ENCODE peak calls at places on chromosomes 16 and 17, in seven cellular contexts. R is A549, X is mesothelial cell of epicardium, Z is OCI-LY7, U is fibroblast of pulmonary artery, G is left lung, D is cardiac muscle cell. M is an unnamed sample.

GRCh38 chr17:55432358-55433028 is 10.9 kb upstream of the MMD start:
- DNase-seq in X (no peak), G (no peak), Z (no peak), R (no peak), U (no peak), D (no peak), M (peak)

GRCh38 chr16:23486480-23486879 is 23.8 kb downstream of the GGA2 start:
- DNase-seq in U (no peak), Z (no peak), X (no peak), R (no peak), G (peak), D (no peak), M (no peak)

GRCh38 chr17:65696739-65697394 is 135.4 kb upstream of the AXIN2 start:
- DNase-seq in G (no peak), Z (no peak), R (no peak), D (no peak), X (no peak), U (peak), M (no peak)

GRCh38 chr16:27483624-27484023 is 66.1 kb downstream of the GTF3C1 start:
- DNase-seq in D (no peak), R (no peak), U (no peak), X (no peak), Z (no peak), G (no peak), M (no peak)

GRCh38 chr17:62708587-62708986 is 81.1 kb downstream of the MRC2 start:
- DNase-seq in X (no peak), G (no peak), U (no peak), D (no peak), Z (no peak), R (no peak), M (no peak)

GRCh38 chr16:87828071-87828971 is 41.0 kb downstream of the SLC7A5 start:
- DNase-seq in U (no peak), X (no peak), G (no peak), Z (peak), R (no peak), D (no peak), M (peak)

GRCh38 chr16:4344659-4345438 is 6.3 kb downstream of the PAM16 start:
- DNase-seq in G (no peak), Z (no peak), D (no peak), U (no peak), X (no peak), R (no peak), M (peak)

GRCh38 chr17:37607637-37608368 is 1.4 kb downstream of the SYNRG start:
- DNase-seq in G (no peak), R (no peak), D (no peak), U (no peak), Z (peak), X (no peak), M (no peak)

GRCh38 chr16:56824335-56824734 is 40.7 kb upstream of the SLC12A3 start:
- DNase-seq in R (peak), D (no peak), U (no peak), X (no peak), G (peak), Z (peak), M (no peak)

GRCh38 chr17:80682372-80682771 is 137.7 kb downstream of the RPTOR start:
- DNase-seq in Z (no peak), G (no peak), U (no peak), D (no peak), X (no peak), R (no peak), M (peak)

GRCh38 chr16:870856-871561 is 70.5 kb upstream of the GNG13 start:
- DNase-seq in Z (no peak), U (no peak), D (no peak), X (peak), R (no peak), G (no peak), M (no peak)

GRCh38 chr17:50474523-50474922 is 4.1 kb upstream of the RSAD1 start:
- DNase-seq in X (no peak), G (no peak), Z (no peak), U (no peak), R (no peak), D (no peak), M (no peak)

GRCh38 chr17:48571024-48571818 is 6.9 kb downstream of the HOXB4 start:
- DNase-seq in U (no peak), X (no peak), R (no peak), Z (no peak), G (no peak), D (no peak), M (no peak)

GRCh38 chr17:37841232-37841631 is 83.0 kb upstream of the TBC1D3K start:
- DNase-seq in G (no peak), U (no peak), X (no peak), Z (no peak), R (no peak), D (no peak), M (no peak)

GRCh38 chr17:73798111-73798748 is 154.0 kb upstream of the SDK2 start:
- DNase-seq in G (no peak), R (peak), Z (no peak), D (no peak), U (peak), X (no peak), M (peak)

GRCh38 chr17:82349287-82349701 is 9.8 kb upstream of the TEX19 start:
- DNase-seq in R (no peak), Z (no peak), G (no peak), D (no peak), X (no peak), U (peak), M (no peak)

GRCh38 chr16:3542601-3543373 is 34.4 kb downstream of the NLRC3 start:
- DNase-seq in R (no peak), G (no peak), D (no peak), X (no peak), U (no peak), Z (no peak), M (no peak)

GRCh38 chr16:3074860-3075545 is 9.6 kb downstream of the IL32 start:
- DNase-seq in X (no peak), R (no peak), D (no peak), Z (peak), U (no peak), G (no peak), M (no peak)

GRCh38 chr16:60123387-60124023 is 1389.4 kb upstream of the GOT2 start:
- DNase-seq in D (no peak), R (no peak), Z (no peak), X (no peak), U (no peak), G (no peak), M (peak)

GRCh38 chr17:32303861-32304288 is 38.1 kb downstream of the C17orf75 start:
- DNase-seq in G (no peak), X (no peak), Z (no peak), D (peak), U (no peak), R (no peak), M (no peak)

GRCh38 chr17:49574283-49574892 is 1.3 kb upstream of the NXPH3 start:
- DNase-seq in X (no peak), D (no peak), G (no peak), R (no peak), U (no peak), Z (no peak), M (no peak)

GRCh38 chr16:67883872-67884261 is 818 bp upstream of the NRN1L start:
- DNase-seq in U (peak), Z (peak), G (peak), X (peak), R (peak), D (peak), M (peak)

GRCh38 chr16:69859105-69859969 is 91.8 kb upstream of the CLEC18A start:
- DNase-seq in X (no peak), R (peak), Z (peak), D (peak), G (no peak), U (no peak), M (peak)

GRCh38 chr17:14745541-14745940 is 444.7 kb downstream of the HS3ST3B1 start:
- DNase-seq in U (peak), G (no peak), Z (no peak), X (no peak), R (no peak), D (no peak), M (peak)

GRCh38 chr17:9676742-9677387 is 31.5 kb downstream of the USP43 start:
- DNase-seq in Z (no peak), X (no peak), R (peak), U (no peak), D (no peak), G (no peak), M (peak)

DNA sequence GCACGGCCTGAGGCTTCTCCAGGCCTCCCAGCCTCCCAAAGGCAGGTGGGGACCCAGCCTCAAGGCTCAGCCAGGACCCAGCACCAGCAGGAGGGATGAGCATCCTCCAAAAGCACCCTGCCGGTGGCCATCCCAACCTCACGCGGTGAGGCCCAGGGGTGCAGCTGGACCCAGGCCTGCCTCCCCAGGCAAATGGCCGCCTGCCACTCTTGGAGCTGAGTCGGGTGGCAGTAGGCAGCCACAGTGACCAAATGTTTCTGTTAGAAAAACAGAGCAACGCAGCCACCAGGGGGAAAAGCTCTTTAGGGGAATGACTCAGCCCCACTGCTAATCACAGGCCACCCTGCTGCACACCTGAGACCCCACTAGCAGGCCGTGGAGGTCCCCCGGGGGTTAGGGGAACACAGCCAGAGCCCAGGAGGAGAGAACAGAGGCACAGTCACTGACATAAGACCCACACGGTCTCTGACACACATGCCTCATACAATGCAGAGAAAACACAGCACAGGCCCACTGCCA is 12.5 kb downstream of the BCAR1 start:
- DNase-seq in U (no peak), D (no peak), R (no peak), G (no peak), Z (no peak), X (no peak), M (no peak)
- TF ChIP-seq CTCF in U (peak), D (peak), R (no peak), G (no peak), Z (no peak), X (no peak), M (peak)

GRCh38 chr16:50313596-50314483 is 47.5 kb downstream of the ADCY7 start:
- DNase-seq in R (no peak), U (peak), X (no peak), D (no peak), G (peak), Z (no peak), M (peak)

GRCh38 chr16:50316102-50316847 is 49.9 kb downstream of the ADCY7 start:
- DNase-seq in U (no peak), X (no peak), D (no peak), Z (no peak), R (no peak), G (no peak), M (peak)

GRCh38 chr16:50316848-50317630 is 50.7 kb downstream of the ADCY7 start:
- DNase-seq in X (no peak), R (no peak), U (no peak), G (no peak), Z (no peak), D (no peak), M (no peak)

GRCh38 chr16:50314665-50315064 is 48.3 kb downstream of the ADCY7 start:
- DNase-seq in D (no peak), X (no peak), U (no peak), R (no peak), G (no peak), Z (no peak), M (no peak)

GRCh38 chr16:50315346-50315997 is 49.1 kb downstream of the ADCY7 start:
- DNase-seq in U (no peak), Z (no peak), D (no peak), X (no peak), G (no peak), R (no peak), M (no peak)
- TF ChIP-seq CTCF in U (no peak), Z (no peak), D (no peak), X (no peak), G (no peak), R (no peak), M (no peak)

DNA sequence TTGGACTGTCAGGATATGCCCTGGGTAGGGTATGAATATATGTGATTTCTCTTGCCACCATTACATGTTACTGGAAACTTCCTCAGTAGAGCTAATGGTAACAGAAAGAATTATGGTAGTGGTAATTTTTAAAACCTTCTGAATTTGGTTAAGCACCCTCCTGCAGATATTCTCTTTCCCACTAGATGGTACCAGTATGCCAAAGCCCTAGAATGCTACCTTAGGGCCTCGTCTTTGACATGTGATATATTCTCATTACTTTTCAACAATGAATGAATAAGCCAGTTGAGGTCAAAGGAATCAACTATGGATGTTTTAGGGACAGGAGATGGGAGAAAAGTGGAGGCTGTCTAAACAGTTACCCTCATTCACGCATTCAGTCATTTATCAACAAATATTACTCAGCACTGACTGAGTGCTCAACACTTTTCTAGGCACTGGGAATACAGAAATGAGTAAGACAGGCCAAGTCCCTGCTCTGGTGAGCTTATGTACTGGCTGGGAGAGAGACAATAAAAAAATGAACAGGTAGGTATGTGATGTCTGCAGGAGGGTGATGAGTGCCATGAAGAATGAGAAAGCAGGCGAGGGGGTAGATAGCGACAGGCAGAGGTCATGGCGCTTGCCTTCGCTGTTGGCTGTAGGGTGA is 14.7 kb downstream of the CDH13 start:
- DNase-seq in Z (peak), U (peak), R (no peak), G (no peak), X (no peak), D (no peak), M (peak)
- TF ChIP-seq CTCF in Z (peak), U (peak), R (no peak), G (no peak), X (no peak), D (peak), M (peak)

GRCh38 chr16:30076276-30076791 is 540 bp downstream of the PPP4C start:
- DNase-seq in R (no peak), G (no peak), U (no peak), D (peak), X (no peak), Z (no peak), M (no peak)

GRCh38 chr16:30079480-30079879 is 3.7 kb downstream of the PPP4C start:
- DNase-seq in G (no peak), R (no peak), X (no peak), U (no peak), D (no peak), Z (no peak), M (no peak)

GRCh38 chr16:30078744-30079143 is 3.0 kb downstream of the PPP4C start:
- DNase-seq in G (no peak), D (no peak), U (no peak), Z (no peak), X (no peak), R (no peak), M (no peak)

GRCh38 chr16:30077656-30078055 is 1.9 kb downstream of the PPP4C start:
- DNase-seq in D (no peak), X (no peak), U (no peak), G (no peak), Z (no peak), R (no peak), M (no peak)

GRCh38 chr16:30075503-30076275 is at the start of gene PPP4C:
- DNase-seq in G (peak), X (peak), U (peak), R (peak), Z (peak), D (peak), M (peak)
- TF ChIP-seq CTCF in G (peak), X (no peak), U (no peak), R (no peak), Z (no peak), D (peak), M (no peak)

GRCh38 chr16:84115919-84116719 is 623 bp downstream of the MBTPS1 start:
- DNase-seq in Z (peak), G (peak), R (peak), U (peak), D (peak), X (no peak), M (peak)
- TF ChIP-seq CTCF in Z (peak), G (peak), R (no peak), U (no peak), D (no peak), X (no peak), M (no peak)

M was measured in epithelial cell of esophagus.